ENCODE peak calls at places on chromosomes 16 and 17, in five cellular contexts. Z is GM23248, F is body of pancreas, O is right lobe of liver, T is brain microvascular endothelial cell. V is an unnamed sample.

GRCh38 chr16:869823-870641 is 69.5 kb upstream of the GNG13 start:
- DNase-seq in O (no peak), T (no peak), Z (no peak), F (no peak), V (no peak)

GRCh38 chr16:4803479-4804243 is 1.2 kb upstream of the ROGDI start:
- DNase-seq in O (no peak), F (no peak), T (no peak), Z (peak), V (no peak)

GRCh38 chr17:81322271-81323082 is 27.4 kb upstream of the SLC38A10 start:
- DNase-seq in O (no peak), T (no peak), Z (peak), F (no peak), V (no peak)

GRCh38 chr17:49572226-49572625 is 3.4 kb upstream of the NXPH3 start:
- DNase-seq in T (no peak), F (no peak), O (no peak), Z (no peak), V (no peak)

GRCh38 chr17:45584092-45585036 is 93.8 kb upstream of the PLEKHM1 start:
- DNase-seq in Z (peak), F (peak), O (peak), T (peak), V (no peak)

GRCh38 chr17:68381076-68381900 is 76.0 kb downstream of the WIPI1 start:
- DNase-seq in F (no peak), O (no peak), Z (peak), T (peak), V (peak)

GRCh38 chr16:57165923-57166322 is 19.9 kb downstream of the PSME3IP1 start:
- DNase-seq in F (no peak), O (no peak), T (no peak), Z (no peak), V (peak)

GRCh38 chr16:73265124-73265838 is 217.4 kb upstream of the ZFHX3 start:
- DNase-seq in F (peak), O (no peak), T (no peak), Z (no peak), V (no peak)

GRCh38 chr17:74736423-74737298 is at the start of gene RAB37:
- DNase-seq in Z (peak), F (peak), O (peak), T (no peak), V (no peak)
- H3K4me3 ChIP-seq in Z (no peak), F (no peak), O (peak), T (no peak), V (no peak)

GRCh38 chr16:80437707-80438106 is 103.1 kb upstream of the DYNLRB2 start:
- DNase-seq in F (no peak), T (no peak), Z (no peak), O (no peak), V (no peak)
- H3K4me3 ChIP-seq in F (no peak), T (no peak), Z (no peak), O (no peak), V (no peak)

GRCh38 chr17:79842656-79843474 is 3.6 kb upstream of the CBX4 start:
- DNase-seq in F (peak), O (no peak), Z (peak), T (no peak), V (no peak)
- H3K4me3 ChIP-seq in F (peak), O (peak), Z (peak), T (peak), V (peak)

GRCh38 chr17:59485018-59485417 is 80.4 kb upstream of the DHX40 start:
- DNase-seq in Z (no peak), F (no peak), T (no peak), O (no peak), V (no peak)
- H3K4me3 ChIP-seq in Z (no peak), F (no peak), T (no peak), O (no peak), V (no peak)